ENCODE peak calls at places on chromosomes 11 and 22, in five cellular contexts. W is cardiac fibroblast, L is adrenal gland, R is neural progenitor cell, H is esophagus muscularis mucosa. Z is an unnamed sample.

GRCh38 chr11:123231777-123232176 is 36.7 kb upstream of the CLMP start:
- DNase-seq in W (no peak), L (no peak), R (no peak), H (no peak), Z (no peak)

GRCh38 chr11:833114-833791 is 501 bp downstream of the CD151 start:
- DNase-seq in W (peak), L (peak), R (peak), H (no peak), Z (no peak)

GRCh38 chr11:15471028-15471708 is 356.4 kb downstream of the INSC start:
- DNase-seq in W (no peak), L (no peak), R (no peak), H (peak), Z (no peak)

GRCh38 chr11:44268073-44268806 is 41.7 kb downstream of the ALX4 start:
- DNase-seq in W (no peak), L (no peak), R (no peak), H (no peak), Z (no peak)

GRCh38 chr11:113273720-113274119 is 40.7 kb upstream of the TTC12 start:
- DNase-seq in W (no peak), L (peak), R (no peak), H (no peak), Z (no peak)

GRCh38 chr22:22997988-22998387 is 72.3 kb upstream of the GNAZ start:
- DNase-seq in W (no peak), L (no peak), R (no peak), H (no peak), Z (no peak)

GRCh38 chr22:39459681-39460080 is 2.9 kb downstream of the MGAT3 start:
- DNase-seq in W (no peak), L (no peak), R (no peak), H (no peak), Z (no peak)

GRCh38 chr11:2928605-2929510 is at the start of gene PHLDA2:
- DNase-seq in W (peak), L (peak), R (peak), H (no peak), Z (no peak)

GRCh38 chr22:18083406-18083805 is 5.6 kb downstream of the PEX26 start:
- DNase-seq in W (no peak), L (no peak), R (no peak), H (no peak), Z (no peak)

DNA sequence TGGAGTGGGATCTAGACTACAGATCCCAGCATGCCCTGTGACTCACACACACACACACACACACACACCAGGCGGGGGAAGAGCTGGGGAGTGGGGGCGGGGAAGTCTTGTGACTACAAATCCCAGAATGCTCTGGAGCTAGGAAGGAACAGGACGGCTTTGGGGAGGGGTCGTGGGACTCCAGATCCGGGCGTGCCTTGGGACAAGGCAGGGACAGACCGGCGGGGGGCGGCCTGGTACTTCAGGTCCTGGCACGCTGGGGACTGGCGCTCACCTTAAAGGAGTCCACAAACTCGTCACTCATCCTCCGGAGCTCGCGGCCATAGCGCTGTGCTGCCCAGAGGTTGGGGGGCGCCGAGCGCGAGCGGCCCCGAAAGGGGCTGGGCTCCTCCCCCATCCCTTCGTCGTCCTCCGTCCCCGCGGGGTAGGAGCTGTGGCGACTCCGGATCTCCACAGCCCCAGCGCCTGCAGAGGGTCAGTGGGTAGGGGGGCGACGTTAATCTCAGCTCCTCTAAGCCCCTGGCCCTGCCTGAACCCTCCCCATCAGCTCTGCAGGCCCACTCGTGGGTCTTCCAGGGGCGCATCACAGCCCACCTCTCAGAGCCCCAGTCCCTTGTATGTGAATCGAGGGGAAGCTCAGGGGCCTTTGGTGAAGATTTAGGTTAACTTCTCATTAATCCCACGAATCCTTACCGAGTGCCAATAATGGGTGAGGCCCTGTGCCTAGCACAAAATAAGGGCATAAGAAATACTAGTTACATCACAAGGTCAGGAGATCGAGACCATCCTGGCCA is 12.9 kb downstream of the BAD start:
- DNase-seq in W (peak), L (peak), R (peak), H (peak), Z (peak)
- TF ChIP-seq CTCF in W (no peak), L (no peak), R (peak), H (peak), Z (no peak)

GRCh38 chr11:65575568-65576231 is at the start of gene EHBP1L1:
- DNase-seq in W (peak), L (peak), R (peak), H (no peak), Z (no peak)

GRCh38 chr11:65576232-65576866 is 496 bp downstream of the EHBP1L1 start:
- DNase-seq in W (no peak), L (peak), R (no peak), H (no peak), Z (no peak)

GRCh38 chr11:65577756-65578109 is 1.9 kb downstream of the EHBP1L1 start:
- DNase-seq in W (no peak), L (no peak), R (no peak), H (no peak), Z (no peak)

GRCh38 chr11:65578134-65578533 is 2.3 kb downstream of the EHBP1L1 start:
- DNase-seq in W (no peak), L (no peak), R (no peak), H (no peak), Z (no peak)

GRCh38 chr11:65576867-65577755 is 1.3 kb downstream of the EHBP1L1 start:
- DNase-seq in W (peak), L (peak), R (no peak), H (no peak), Z (no peak)
- TF ChIP-seq CTCF in W (no peak), L (no peak), R (no peak), H (no peak), Z (no peak)

DNA sequence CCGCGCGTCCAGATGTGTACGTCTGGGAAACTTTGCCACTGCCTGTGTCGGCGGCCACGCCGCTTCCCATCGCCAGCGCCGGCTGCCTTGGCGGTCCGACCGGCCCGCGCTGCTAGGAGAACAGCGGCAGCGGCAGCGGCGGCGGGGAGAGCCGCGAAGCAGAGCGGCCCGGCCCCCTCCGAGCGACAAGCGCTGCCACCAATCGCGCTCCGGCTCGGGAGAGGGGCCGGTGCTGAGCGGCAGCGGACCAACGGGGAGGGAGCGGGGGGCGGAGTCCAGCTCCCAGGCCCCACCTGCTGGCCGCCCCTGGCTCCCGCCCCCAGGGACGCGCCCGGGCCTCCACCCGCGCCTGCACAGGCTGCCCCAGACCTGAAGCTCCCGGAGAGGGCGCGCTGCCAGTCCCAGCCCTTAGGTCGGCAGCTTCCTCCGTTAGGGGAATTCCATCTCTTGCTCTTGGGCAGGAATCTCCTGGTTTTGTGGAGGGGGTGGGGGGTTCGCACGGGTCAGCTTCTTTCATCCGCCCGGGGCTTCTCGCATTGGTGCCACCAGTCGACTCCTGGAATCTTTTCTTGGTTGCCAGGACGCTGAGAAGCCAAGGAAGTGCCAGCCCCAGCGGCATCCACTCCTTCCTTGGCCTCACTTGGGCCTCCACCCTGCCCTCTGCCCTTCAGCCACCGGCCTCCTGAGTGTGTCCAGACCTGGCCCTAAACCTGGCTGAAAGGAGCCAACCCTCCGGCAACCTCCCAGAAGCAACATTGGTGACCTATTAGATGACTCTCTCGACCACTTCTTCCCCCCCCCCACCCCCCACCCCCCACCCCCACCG is at the start of gene GALNT18:
- DNase-seq in W (peak), L (peak), R (peak), H (peak), Z (peak)
- TF ChIP-seq CTCF in W (no peak), L (peak), R (peak), H (peak), Z (no peak)

GRCh38 chr11:25733777-25734176 is 598.2 kb upstream of the ANO3 start:
- DNase-seq in W (peak), L (no peak), R (no peak), H (no peak), Z (no peak)
- TF ChIP-seq CTCF in W (no peak), L (peak), R (peak), H (no peak), Z (no peak)

GRCh38 chr11:27013741-27014415 is 20.0 kb downstream of the FIBIN start:
- DNase-seq in W (peak), L (no peak), R (no peak), H (no peak), Z (no peak)
- TF ChIP-seq CTCF in W (no peak), L (no peak), R (no peak), H (no peak), Z (no peak)

DNA sequence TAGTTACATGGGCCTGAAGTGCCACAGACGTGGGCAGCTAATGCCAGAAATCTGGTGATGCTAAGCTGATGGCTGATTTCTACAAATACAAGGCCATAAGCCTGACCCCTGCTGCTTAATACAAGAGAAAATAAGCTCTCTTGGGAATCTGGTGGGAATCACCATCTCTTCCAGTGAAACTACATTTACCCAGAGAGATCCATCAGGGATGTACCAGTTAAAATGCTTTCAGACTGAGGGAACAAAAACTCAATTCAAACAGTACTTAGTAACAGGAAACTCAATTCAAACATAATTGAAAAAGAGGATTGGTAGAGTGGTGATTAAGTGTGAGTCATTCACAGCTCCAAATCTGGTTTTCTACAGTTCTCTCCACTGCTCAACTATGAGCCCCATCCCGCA is 1.7 kb upstream of the CAVIN3 start:
- DNase-seq in W (peak), L (no peak), R (peak), H (no peak), Z (no peak)
- TF ChIP-seq CTCF in W (no peak), L (no peak), R (no peak), H (no peak), Z (no peak)

Z was measured in omental fat pad.